ENCODE peak calls at places on chromosomes 6 and 20, in eight cellular contexts. X is A549, M is SW480, B is tibial nerve, Q is RKO, N is hepatic stellate cell, H is prostate gland, P is lower lobe of right lung. R is an unnamed sample.

GRCh38 chr6:1623769-1624070 is 14.0 kb downstream of the FOXC1 start:
- DNase-seq in Q (no peak), H (no peak), M (no peak), X (no peak), N (no peak), P (no peak), B (no peak), R (no peak)

GRCh38 chr6:84774174-84775158 is 10.1 kb upstream of the TBX18 start:
- DNase-seq in X (peak), H (no peak), M (peak), P (peak), Q (no peak), B (peak), N (peak), R (no peak)

GRCh38 chr20:53942121-53942816 is 128.1 kb downstream of the BCAS1 start:
- DNase-seq in X (no peak), B (no peak), P (no peak), N (no peak), M (no peak), Q (no peak), H (no peak), R (no peak)

GRCh38 chr6:169243154-169243553 is 10.5 kb downstream of the THBS2 start:
- DNase-seq in N (no peak), B (no peak), H (no peak), Q (no peak), X (no peak), M (no peak), P (no peak), R (no peak)

GRCh38 chr6:78615430-78615904 is 251.9 kb upstream of the IRAK1BP1 start:
- DNase-seq in B (no peak), N (no peak), M (no peak), P (no peak), H (no peak), Q (no peak), X (no peak), R (no peak)

GRCh38 chr6:157241411-157241979 is 81.8 kb downstream of the TMEM242 start:
- DNase-seq in B (no peak), Q (no peak), P (no peak), H (peak), M (no peak), X (no peak), N (no peak), R (no peak)

GRCh38 chr20:51750037-51750769 is 18.0 kb downstream of the ATP9A start:
- DNase-seq in H (peak), M (peak), Q (peak), X (peak), B (peak), N (peak), P (peak), R (peak)

GRCh38 chr20:771741-772464 is 3.6 kb upstream of the SLC52A3 start:
- DNase-seq in N (no peak), M (no peak), Q (no peak), B (no peak), P (no peak), X (no peak), H (no peak), R (no peak)

GRCh38 chr6:14305131-14305530 is 187.6 kb downstream of the CD83 start:
- DNase-seq in X (no peak), N (no peak), M (no peak), B (no peak), Q (no peak), P (no peak), H (no peak), R (no peak)

GRCh38 chr6:157276731-157277130 is 46.6 kb downstream of the TMEM242 start:
- DNase-seq in H (no peak), Q (no peak), X (no peak), B (no peak), N (no peak), M (no peak), P (no peak), R (no peak)

GRCh38 chr6:20564777-20565176 is 30.5 kb downstream of the CDKAL1 start:
- DNase-seq in X (no peak), B (no peak), N (no peak), P (no peak), M (peak), H (no peak), Q (no peak), R (no peak)

GRCh38 chr6:56862415-56863175 is 92.3 kb upstream of the BEND6 start:
- DNase-seq in H (no peak), P (no peak), Q (no peak), N (no peak), X (no peak), M (no peak), B (no peak), R (no peak)

GRCh38 chr6:166258854-166259276 is 49.3 kb downstream of the PRR18 start:
- DNase-seq in X (no peak), M (peak), B (peak), H (no peak), P (peak), N (no peak), Q (no peak), R (no peak)

GRCh38 chr6:91291071-91291470 is 704.2 kb upstream of the MAP3K7 start:
- DNase-seq in Q (no peak), X (no peak), M (no peak), H (no peak), N (no peak), P (no peak), B (peak), R (no peak)

R was measured in anterior cingulate cortex.